ENCODE peak calls at places on chromosome 15, in eight cellular contexts. O, X, N, Z, L, Y, D and C are unnamed samples.

GRCh38 chr15:75723171-75723846 is 10.7 kb upstream of the CSPG4 start:
- DNase-seq in O (no peak), X (no peak), N (peak), Z (peak), L (peak), Y (no peak), D (no peak), C (no peak)

GRCh38 chr15:99250001-99250400 is 620 bp upstream of the TTC23 start:
- DNase-seq in O (no peak), X (no peak), N (no peak), Z (no peak), L (no peak), Y (no peak), D (no peak), C (no peak)

GRCh38 chr15:52698514-52698913 is 19.3 kb upstream of the ATOSA start:
- DNase-seq in O (no peak), X (no peak), N (no peak), Z (no peak), L (no peak), Y (no peak), D (no peak), C (no peak)

GRCh38 chr15:48647963-48648362 is 2.5 kb upstream of the FBN1 start:
- DNase-seq in O (no peak), X (peak), N (no peak), Z (no peak), L (no peak), Y (no peak), D (no peak), C (peak)

GRCh38 chr15:96728591-96728990 is 398.1 kb downstream of the NR2F2 start:
- DNase-seq in O (no peak), X (peak), N (no peak), Z (no peak), L (no peak), Y (no peak), D (no peak), C (no peak)

GRCh38 chr15:70091649-70092461 is 5.9 kb downstream of the TLE3 start:
- DNase-seq in O (no peak), X (peak), N (no peak), Z (peak), L (peak), Y (no peak), D (no peak), C (peak)

GRCh38 chr15:40320931-40321371 is 2.5 kb upstream of the INAFM2 start:
- DNase-seq in O (no peak), X (peak), N (peak), Z (no peak), L (peak), Y (no peak), D (no peak), C (peak)

GRCh38 chr15:25465835-25466234 is 27.0 kb upstream of the UBE3A start:
- DNase-seq in O (no peak), X (no peak), N (no peak), Z (no peak), L (no peak), Y (no peak), D (no peak), C (no peak)

GRCh38 chr15:100259266-100259665 is 82.5 kb downstream of the ADAMTS17 start:
- DNase-seq in O (no peak), X (no peak), N (no peak), Z (no peak), L (no peak), Y (no peak), D (no peak), C (no peak)

GRCh38 chr15:56369234-56369633 is 4.0 kb downstream of the TEX9 start:
- DNase-seq in O (no peak), X (no peak), N (no peak), Z (no peak), L (no peak), Y (no peak), D (no peak), C (no peak)

GRCh38 chr15:78455749-78456148 is 17.7 kb downstream of the IREB2 start:
- DNase-seq in O (no peak), X (no peak), N (no peak), Z (no peak), L (peak), Y (no peak), D (no peak), C (no peak)

GRCh38 chr15:39852237-39852636 is 67.8 kb downstream of the GPR176 start:
- DNase-seq in O (no peak), X (peak), N (no peak), Z (no peak), L (no peak), Y (peak), D (no peak), C (peak)

GRCh38 chr15:51907136-51907862 is 64.3 kb downstream of the LEO1 start:
- DNase-seq in O (peak), X (peak), N (no peak), Z (no peak), L (peak), Y (no peak), D (no peak), C (no peak)

GRCh38 chr15:30929064-30929669 is 25.5 kb downstream of the FAN1 start:
- DNase-seq in O (no peak), X (no peak), N (no peak), Z (no peak), L (no peak), Y (no peak), D (no peak), C (no peak)

GRCh38 chr15:99123706-99124451 is 19.0 kb downstream of the SYNM start:
- DNase-seq in O (peak), X (peak), N (peak), Z (peak), L (peak), Y (peak), D (peak), C (peak)

GRCh38 chr15:47987908-47988532 is 132.8 kb upstream of the SLC24A5 start:
- DNase-seq in O (no peak), X (peak), N (no peak), Z (no peak), L (peak), Y (peak), D (peak), C (peak)

GRCh38 chr15:75943713-75944215 is 40.1 kb downstream of the FBXO22 start:
- DNase-seq in O (no peak), X (no peak), N (no peak), Z (no peak), L (no peak), Y (no peak), D (no peak), C (no peak)

GRCh38 chr15:69700380-69700779 is 247.8 kb downstream of the RPLP1 start:
- DNase-seq in O (no peak), X (no peak), N (no peak), Z (no peak), L (no peak), Y (no peak), D (no peak), C (no peak)

GRCh38 chr15:86121568-86121967 is 41.9 kb downstream of the AGBL1 start:
- DNase-seq in O (no peak), X (no peak), N (no peak), Z (no peak), L (peak), Y (no peak), D (no peak), C (no peak)

GRCh38 chr15:83769411-83769960 is 115.6 kb downstream of the ADAMTSL3 start:
- DNase-seq in O (no peak), X (peak), N (no peak), Z (no peak), L (no peak), Y (no peak), D (no peak), C (peak)

GRCh38 chr15:85642693-85643058 is 152.0 kb downstream of the KLHL25 start:
- DNase-seq in O (no peak), X (peak), N (no peak), Z (no peak), L (peak), Y (no peak), D (no peak), C (peak)

GRCh38 chr15:65130941-65131340 is 2.7 kb downstream of the PDCD7 start:
- DNase-seq in O (no peak), X (peak), N (no peak), Z (no peak), L (no peak), Y (no peak), D (no peak), C (no peak)

GRCh38 chr15:36557364-36557763 is 22.1 kb upstream of the CDIN1 start:
- DNase-seq in O (no peak), X (no peak), N (no peak), Z (no peak), L (no peak), Y (no peak), D (no peak), C (no peak)

GRCh38 chr15:98896002-98896721 is 111.4 kb downstream of the PGPEP1L start:
- DNase-seq in O (no peak), X (peak), N (no peak), Z (no peak), L (no peak), Y (no peak), D (no peak), C (peak)

GRCh38 chr15:64991536-64992135 is 1.9 kb upstream of the SPG21 start:
- DNase-seq in O (no peak), X (no peak), N (no peak), Z (no peak), L (no peak), Y (no peak), D (no peak), C (no peak)

GRCh38 chr15:88610756-88611231 is 10.3 kb upstream of the AEN start:
- DNase-seq in O (no peak), X (no peak), N (no peak), Z (no peak), L (no peak), Y (no peak), D (no peak), C (no peak)

GRCh38 chr15:74983725-74984231 is 11.6 kb upstream of the SCAMP5 start:
- DNase-seq in O (no peak), X (no peak), N (no peak), Z (peak), L (no peak), Y (no peak), D (no peak), C (no peak)

GRCh38 chr15:29677871-29678431 is 144.3 kb downstream of the TJP1 start:
- DNase-seq in O (no peak), X (no peak), N (no peak), Z (no peak), L (peak), Y (no peak), D (no peak), C (no peak)

GRCh38 chr15:90664650-90665287 is 52.4 kb upstream of the BLM start:
- DNase-seq in O (no peak), X (peak), N (peak), Z (peak), L (no peak), Y (no peak), D (no peak), C (peak)

GRCh38 chr15:50883903-50884302 is 24.6 kb upstream of the AP4E1 start:
- DNase-seq in O (no peak), X (peak), N (no peak), Z (no peak), L (peak), Y (no peak), D (no peak), C (peak)

GRCh38 chr15:50886611-50887350 is 21.7 kb upstream of the AP4E1 start:
- DNase-seq in O (no peak), X (no peak), N (no peak), Z (no peak), L (no peak), Y (no peak), D (no peak), C (no peak)

GRCh38 chr15:50884583-50884982 is 23.9 kb upstream of the AP4E1 start:
- DNase-seq in O (peak), X (peak), N (peak), Z (no peak), L (no peak), Y (peak), D (no peak), C (no peak)

GRCh38 chr15:50888054-50888453 is 20.4 kb upstream of the AP4E1 start:
- DNase-seq in O (no peak), X (no peak), N (no peak), Z (no peak), L (no peak), Y (no peak), D (no peak), C (no peak)

DNA sequence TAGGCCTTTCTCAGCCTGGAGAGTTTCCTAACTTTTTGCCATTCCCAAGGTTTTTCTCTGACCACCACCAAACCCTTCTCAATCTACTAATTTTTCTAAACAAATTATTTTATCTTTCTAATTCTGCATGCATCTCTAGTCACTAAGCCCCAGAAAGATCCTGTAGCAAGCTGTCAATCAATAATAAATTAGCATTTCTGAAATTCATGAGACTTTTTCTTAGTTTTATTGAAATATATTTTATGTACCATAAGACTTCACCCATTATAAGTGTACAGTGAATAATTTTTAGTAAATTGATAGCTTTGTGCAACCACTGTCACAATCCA is 22.4 kb upstream of the AP4E1 start:
- DNase-seq in O (no peak), X (no peak), N (no peak), Z (no peak), L (no peak), Y (no peak), D (no peak), C (no peak)
- TF ChIP-seq CTCF in O (no peak), X (no peak), N (peak), Z (no peak), L (no peak), Y (no peak), D (no peak), C (no peak)

GRCh38 chr15:44550256-44550655 is 13.3 kb downstream of the EIF3J start:
- DNase-seq in O (no peak), X (peak), N (no peak), Z (no peak), L (no peak), Y (peak), D (no peak), C (peak)
- TF ChIP-seq CTCF in O (peak), X (peak), N (peak), Z (peak), L (peak), Y (no peak), D (no peak), C (peak)

GRCh38 chr15:66233487-66234415 is 19.8 kb downstream of the MEGF11 start:
- DNase-seq in O (no peak), X (peak), N (no peak), Z (no peak), L (no peak), Y (peak), D (no peak), C (no peak)
- TF ChIP-seq CTCF in O (no peak), X (peak), N (no peak), Z (no peak), L (no peak), Y (no peak), D (peak), C (no peak)

GRCh38 chr15:59247364-59247763 is 40.7 kb downstream of the LDHAL6B start:
- DNase-seq in O (no peak), X (peak), N (no peak), Z (no peak), L (peak), Y (peak), D (peak), C (peak)
- TF ChIP-seq CTCF in O (peak), X (peak), N (peak), Z (peak), L (peak), Y (peak), D (peak), C (peak)

GRCh38 chr15:28098360-28098765 is 752 bp downstream of the OCA2 start:
- DNase-seq in O (no peak), X (no peak), N (no peak), Z (no peak), L (no peak), Y (no peak), D (no peak), C (no peak)

GRCh38 chr15:28096411-28096719 is 2.8 kb downstream of the OCA2 start:
- DNase-seq in O (no peak), X (no peak), N (no peak), Z (no peak), L (no peak), Y (no peak), D (no peak), C (no peak)

GRCh38 chr15:28094732-28095521 is 4.2 kb downstream of the OCA2 start:
- DNase-seq in O (no peak), X (no peak), N (no peak), Z (peak), L (peak), Y (no peak), D (no peak), C (no peak)

GRCh38 chr15:28097656-28098359 is 1.3 kb downstream of the OCA2 start:
- DNase-seq in O (no peak), X (no peak), N (no peak), Z (peak), L (no peak), Y (no peak), D (no peak), C (no peak)

DNA sequence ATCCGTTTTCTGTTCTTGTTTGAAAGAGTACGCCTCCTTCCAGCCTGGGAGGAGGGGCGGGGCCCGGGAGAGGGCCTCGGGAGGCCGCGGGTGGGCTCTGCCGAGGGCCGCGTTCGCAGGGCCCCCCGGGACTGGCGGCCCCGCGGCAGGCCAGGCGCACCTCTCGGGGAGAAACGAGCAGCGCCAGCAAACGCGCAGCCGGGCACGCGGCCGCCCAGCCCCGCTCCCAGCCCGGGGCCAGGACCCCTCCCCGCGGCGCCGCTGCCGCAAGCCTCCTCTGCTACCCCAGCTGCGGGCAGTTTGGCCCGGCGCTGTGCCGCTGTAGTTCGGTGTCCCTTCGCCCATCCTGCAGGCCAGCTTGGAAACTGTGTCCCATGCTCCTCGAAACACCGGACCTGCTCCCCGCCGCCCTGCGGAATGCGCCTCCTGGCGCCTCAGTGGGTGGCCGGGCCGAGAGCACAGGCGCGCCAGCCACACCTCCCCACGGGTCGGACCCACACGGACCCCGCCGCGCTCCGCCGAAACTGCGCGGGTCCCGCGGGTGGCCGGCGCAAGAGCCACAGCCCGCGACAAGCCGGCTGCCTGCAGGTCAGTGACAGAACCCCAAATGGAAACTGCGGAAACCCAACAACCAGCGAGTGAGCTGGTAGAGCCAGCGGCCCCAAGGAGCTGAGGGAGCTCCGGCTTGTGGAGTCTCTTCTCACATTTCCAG is 2.2 kb downstream of the OCA2 start:
- DNase-seq in O (no peak), X (no peak), N (no peak), Z (peak), L (peak), Y (no peak), D (no peak), C (no peak)
- TF ChIP-seq CTCF in O (no peak), X (no peak), N (no peak), Z (no peak), L (no peak), Y (no peak), D (no peak), C (no peak)